ENCODE peak calls at places on chromosomes 7 and 10, in five cellular contexts. L, V, Z, E and A are unnamed samples.

GRCh38 chr7:74164985-74165456 is 9.1 kb upstream of the EIF4H start:
- DNase-seq in Z (no peak), V (no peak), E (no peak), L (no peak), A (peak)

GRCh38 chr10:33248638-33249037 is 85.8 kb downstream of the NRP1 start:
- DNase-seq in Z (no peak), E (no peak), L (no peak), V (no peak), A (peak)

GRCh38 chr7:47683485-47683898 is 101.6 kb upstream of the TNS3 start:
- DNase-seq in L (no peak), Z (no peak), E (no peak), V (no peak), A (no peak)

GRCh38 chr10:35331894-35332640 is 4.2 kb upstream of the CCNY start:
- DNase-seq in L (no peak), V (no peak), Z (no peak), E (no peak), A (no peak)

GRCh38 chr10:110216240-110216639 is 8.8 kb downstream of the MXI1 start:
- DNase-seq in Z (no peak), L (no peak), E (no peak), V (no peak), A (no peak)

GRCh38 chr10:110978204-110978603 is 58.8 kb downstream of the SHOC2 start:
- DNase-seq in E (no peak), Z (no peak), L (no peak), V (no peak), A (no peak)

GRCh38 chr10:15486404-15486803 is 115.3 kb upstream of the FAM171A1 start:
- DNase-seq in Z (no peak), L (no peak), V (no peak), E (no peak), A (no peak)

GRCh38 chr10:101062231-101063161 is 707 bp downstream of the KAZALD1 start:
- DNase-seq in Z (peak), E (peak), V (peak), L (no peak), A (peak)

GRCh38 chr7:25029075-25029474 is 49.1 kb upstream of the OSBPL3 start:
- DNase-seq in L (no peak), Z (no peak), E (peak), V (no peak), A (no peak)

GRCh38 chr7:69820479-69821192 is 222.4 kb downstream of the AUTS2 start:
- DNase-seq in L (no peak), Z (no peak), E (no peak), V (no peak), A (no peak)

GRCh38 chr7:103640031-103640779 is 194.2 kb upstream of the SLC26A5 start:
- DNase-seq in Z (no peak), E (no peak), L (no peak), V (no peak), A (no peak)

GRCh38 chr7:50220280-50220679 is 84.2 kb upstream of the IKZF1 start:
- DNase-seq in V (no peak), Z (no peak), E (no peak), L (no peak), A (no peak)

GRCh38 chr10:128859738-128860386 is 607.2 kb upstream of the MGMT start:
- DNase-seq in V (no peak), Z (peak), E (no peak), L (no peak), A (peak)

GRCh38 chr10:45353176-45353575 is 20.8 kb upstream of the ALOX5 start:
- DNase-seq in L (no peak), V (no peak), Z (no peak), E (no peak), A (no peak)

GRCh38 chr7:98294798-98295382 is 13.4 kb downstream of the BRI3 start:
- DNase-seq in V (no peak), L (peak), Z (peak), E (no peak), A (peak)

GRCh38 chr10:84270708-84271107 is 25.9 kb downstream of the RGR start:
- DNase-seq in Z (no peak), V (no peak), E (no peak), L (no peak), A (no peak)

GRCh38 chr7:134532155-134533089 is 5.1 kb downstream of the AKR1B10 start:
- DNase-seq in E (no peak), Z (no peak), L (no peak), V (no peak), A (no peak)

GRCh38 chr7:113831509-113831908 is 87.3 kb downstream of the PPP1R3A start:
- DNase-seq in V (no peak), E (no peak), L (no peak), Z (no peak), A (no peak)

GRCh38 chr7:14748461-14748860 is 154.1 kb downstream of the DGKB start:
- DNase-seq in E (no peak), Z (no peak), L (no peak), V (no peak), A (no peak)

GRCh38 chr7:134926396-134926795 is 59.9 kb upstream of the AGBL3 start:
- DNase-seq in E (no peak), V (no peak), Z (no peak), L (no peak), A (no peak)